ENCODE peak calls at places on chromosomes 12 and 14, in four cellular contexts. C, G, T and X are unnamed samples.

GRCh38 chr12:59626382-59626781 is 30.6 kb downstream of the SLC16A7 start:
- DNase-seq in C (no peak), G (peak; percentile 8), T (no peak), X (no peak)

GRCh38 chr14:104967144-104967413 is 11.1 kb downstream of the AHNAK2 start:
- DNase-seq in C (no peak), G (peak; percentile 50), T (no peak), X (no peak)

GRCh38 chr12:92403210-92404175 is 257.8 kb upstream of the BTG1 start:
- DNase-seq in C (no peak), G (peak; percentile 95), T (no peak), X (peak; percentile 77)

GRCh38 chr14:37246427-37246829 is 48.7 kb downstream of the MIPOL1 start:
- DNase-seq in C (no peak), G (peak; percentile 60), T (peak; percentile 18), X (peak; percentile 54)

GRCh38 chr12:6818246-6819006 is 3.2 kb upstream of the GPR162 start:
- DNase-seq in C (no peak), G (no peak), T (peak; percentile 25), X (no peak)

GRCh38 chr14:78162202-78162601 is 8.0 kb upstream of the NRXN3 start:
- DNase-seq in C (no peak), G (no peak), T (no peak), X (peak; percentile 15)

GRCh38 chr14:77892381-77892871 is 92.5 kb downstream of the ADCK1 start:
- DNase-seq in C (no peak), G (peak; percentile 65), T (no peak), X (peak; percentile 39)

GRCh38 chr14:21405097-21405496 is 21.3 kb upstream of the SUPT16H start:
- DNase-seq in C (no peak), G (no peak), T (no peak), X (no peak)

GRCh38 chr12:94134226-94134795 is 14.1 kb upstream of the PLXNC1 start:
- DNase-seq in C (no peak), G (peak; percentile 63), T (peak; percentile 44), X (peak; percentile 56)

GRCh38 chr14:99125113-99125512 is 146.9 kb downstream of the BCL11B start:
- DNase-seq in C (no peak), G (no peak), T (no peak), X (no peak)

GRCh38 chr14:69711471-69712216 is 55.3 kb upstream of the SRSF5 start:
- DNase-seq in C (peak; percentile 23), G (peak; percentile 77), T (no peak), X (no peak)

GRCh38 chr12:66678640-66679268 is at the start of gene GRIP1:
- DNase-seq in C (no peak), G (no peak), T (peak; percentile 35), X (no peak)

GRCh38 chr12:86174188-86174587 is 82.0 kb downstream of the MGAT4C start:
- DNase-seq in C (no peak), G (no peak), T (no peak), X (no peak)

GRCh38 chr14:34056081-34056480 is 105.2 kb upstream of the EGLN3 start:
- DNase-seq in C (no peak), G (no peak), T (no peak), X (no peak)

GRCh38 chr12:54641554-54641953 is 6.6 kb downstream of the DCD start:
- DNase-seq in C (no peak), G (no peak), T (no peak), X (no peak)

GRCh38 chr12:120468846-120469449 is 600 bp downstream of the SRSF9 start:
- DNase-seq in C (peak; percentile 57), G (no peak), T (no peak), X (peak; percentile 81)

GRCh38 chr14:64040044-64040443 is 187.2 kb downstream of the SYNE2 start:
- DNase-seq in C (no peak), G (peak; percentile 40), T (no peak), X (no peak)

GRCh38 chr12:50916292-50916691 is 36.1 kb upstream of the HIGD1C start:
- DNase-seq in C (no peak), G (no peak), T (no peak), X (no peak)

GRCh38 chr12:19706936-19707335 is 267.6 kb downstream of the AEBP2 start:
- DNase-seq in C (no peak), G (no peak), T (no peak), X (no peak)

GRCh38 chr12:29282452-29282851 is 98.5 kb downstream of the ERGIC2 start:
- DNase-seq in C (no peak), G (peak; percentile 31), T (no peak), X (no peak)

GRCh38 chr14:20179218-20179617 is 11.5 kb upstream of the OR11G2 start:
- DNase-seq in C (no peak), G (no peak), T (no peak), X (no peak)

GRCh38 chr14:70692210-70692609 is 50.5 kb downstream of the TTC9 start:
- DNase-seq in C (peak; percentile 1), G (no peak), T (peak; percentile 76), X (no peak)